ENCODE peak calls at places on chromosomes 4 and X, in four cellular contexts. W is activated T-cell treated with anti-CD3 and anti-CD28 coated beads, Interleukin-2, amount 50 U/mL, for 72 hours; H is BJ; L is PC-3. Z is an unnamed sample.

GRCh38 chrX:6708041-6708440 is 173.1 kb upstream of the VCX3A start:
- DNase-seq in H (peak), L (no peak), W (no peak), Z (no peak)

GRCh38 chr4:168480991-168481588 is 798 bp upstream of the DDX60L start:
- DNase-seq in W (peak), L (peak), H (peak), Z (peak)

GRCh38 chr4:48651869-48652447 is 128.1 kb downstream of the FRYL start:
- DNase-seq in W (no peak), H (peak), L (no peak), Z (no peak)

GRCh38 chrX:3176439-3176820 is 135.2 kb downstream of the ARSF start:
- DNase-seq in H (peak), W (no peak), L (no peak), Z (no peak)

GRCh38 chr4:11471613-11472012 is 42.9 kb upstream of the HS3ST1 start:
- DNase-seq in H (no peak), L (no peak), W (peak), Z (peak)

GRCh38 chr4:136992032-136992431 is 540.3 kb downstream of the PCDH18 start:
- DNase-seq in L (no peak), H (no peak), W (no peak), Z (no peak)

GRCh38 chrX:110414679-110415439 is 56.2 kb downstream of the RTL9 start:
- DNase-seq in W (no peak), L (peak), H (peak), Z (no peak)

GRCh38 chr4:185608223-185608622 is 72.9 kb upstream of the PDLIM3 start:
- DNase-seq in W (no peak), H (no peak), L (no peak), Z (no peak)

GRCh38 chr4:88080626-88081025 is 73.2 kb downstream of the PKD2 start:
- DNase-seq in L (no peak), W (no peak), H (no peak), Z (no peak)

GRCh38 chrX:79081895-79082512 is 62.5 kb upstream of the GPR174 start:
- DNase-seq in H (no peak), L (peak), W (no peak), Z (peak)

GRCh38 chr4:53923921-53924320 is 140.5 kb downstream of the CHIC2 start:
- DNase-seq in L (peak), W (no peak), H (no peak), Z (no peak)

GRCh38 chrX:9327747-9328145 is 137.1 kb upstream of the TBL1X start:
- DNase-seq in W (no peak), H (peak), L (peak), Z (no peak)

GRCh38 chr4:158710814-158711213 is 12.4 kb downstream of the PPID start:
- DNase-seq in H (no peak), L (peak), W (no peak), Z (peak)

GRCh38 chr4:5191831-5192230 is 140.6 kb downstream of the STK32B start:
- DNase-seq in H (no peak), W (no peak), L (no peak), Z (no peak)

GRCh38 chrX:81378550-81378949 is 176.6 kb downstream of the SH3BGRL start:
- DNase-seq in H (no peak), L (no peak), W (no peak), Z (no peak)

GRCh38 chr4:32135642-32136041 is 1415.5 kb downstream of the PCDH7 start:
- DNase-seq in L (peak), H (peak), W (no peak), Z (no peak)

GRCh38 chrX:123561439-123562215 is 171.2 kb downstream of the THOC2 start:
- DNase-seq in W (no peak), H (no peak), L (no peak), Z (no peak)

GRCh38 chr4:108168672-108169562 is at the start of gene LEF1:
- DNase-seq in L (peak), H (no peak), W (peak), Z (peak)

GRCh38 chr4:82851902-82852750 is 38.8 kb downstream of the SEC31A start:
- DNase-seq in W (no peak), L (peak), H (peak), Z (no peak)

GRCh38 chr4:83115000-83115399 is 471 bp upstream of the PLAC8 start:
- DNase-seq in H (no peak), L (peak), W (no peak), Z (no peak)

GRCh38 chr4:118867311-118868067 is 21.2 kb upstream of the SYNPO2 start:
- DNase-seq in L (no peak), W (no peak), H (peak), Z (no peak)

GRCh38 chr4:578451-579443 is 2.7 kb upstream of the TMEM271 start:
- DNase-seq in L (no peak), W (no peak), H (no peak), Z (no peak)

GRCh38 chrX:72107320-72107719 is 24.4 kb downstream of the RTL5 start:
- DNase-seq in W (no peak), H (no peak), L (peak), Z (peak)

GRCh38 chr4:127304356-127304755 is 328.4 kb upstream of the INTU start:
- DNase-seq in W (no peak), H (peak), L (no peak), Z (no peak)

GRCh38 chrX:104762641-104763040 is 196.6 kb downstream of the IL1RAPL2 start:
- DNase-seq in W (no peak), H (no peak), L (no peak), Z (no peak)

GRCh38 chr4:8270912-8271815 is 1.6 kb downstream of the HTRA3 start:
- DNase-seq in L (no peak), W (no peak), H (no peak), Z (no peak)

GRCh38 chr4:128416921-128417320 is 129.3 kb upstream of the PGRMC2 start:
- DNase-seq in L (peak), W (no peak), H (no peak), Z (no peak)

GRCh38 chr4:150976478-150977118 is 38.5 kb downstream of the LRBA start:
- DNase-seq in W (no peak), L (no peak), H (no peak), Z (no peak)

GRCh38 chr4:16032382-16032743 is 51.5 kb downstream of the PROM1 start:
- DNase-seq in W (no peak), L (no peak), H (no peak), Z (no peak)